ENCODE peak calls at places on chromosomes 11 and 22, in nine cellular contexts. N, X, C, F, J, P, E, G and H are unnamed samples.

GRCh38 chr11:128453444-128454336 is 133.7 kb downstream of the ETS1 start:
- DNase-seq in X (no peak), P (no peak), E (no peak), N (no peak), G (no peak), C (no peak), J (no peak), F (no peak), H (peak)

GRCh38 chr11:72591785-72592490 is 82.3 kb downstream of the PDE2A start:
- DNase-seq in G (no peak), P (no peak), N (no peak), E (no peak), F (no peak), X (no peak), J (no peak), C (no peak), H (no peak)

GRCh38 chr11:77151804-77152513 is 23.9 kb downstream of the MYO7A start:
- DNase-seq in F (peak), P (peak), C (no peak), E (no peak), N (no peak), G (no peak), J (no peak), X (no peak), H (no peak)

GRCh38 chr11:3368199-3368598 is 10.7 kb downstream of the ZNF195 start:
- DNase-seq in P (no peak), C (no peak), X (no peak), J (no peak), F (no peak), E (no peak), G (no peak), N (no peak), H (no peak)

GRCh38 chr11:65858354-65859133 is 564 bp upstream of the CFL1 start:
- DNase-seq in F (no peak), P (no peak), J (peak), E (no peak), G (no peak), C (no peak), N (no peak), X (no peak), H (no peak)

GRCh38 chr22:19598054-19598855 is 74.0 kb upstream of the CLDN5 start:
- DNase-seq in X (no peak), J (peak), P (no peak), E (peak), G (no peak), C (no peak), N (no peak), F (no peak), H (no peak)

GRCh38 chr22:24482586-24482985 is 12.5 kb upstream of the UPB1 start:
- DNase-seq in P (no peak), X (no peak), E (no peak), F (peak), G (no peak), J (no peak), C (no peak), N (no peak), H (no peak)

GRCh38 chr11:123441161-123441560 is 11.1 kb downstream of the GRAMD1B start:
- DNase-seq in F (no peak), J (no peak), C (no peak), X (no peak), E (no peak), P (no peak), N (no peak), G (no peak), H (no peak)

GRCh38 chr22:45083659-45084305 is 74.0 kb upstream of the PHF21B start:
- DNase-seq in J (no peak), P (no peak), G (no peak), F (no peak), X (no peak), E (no peak), N (no peak), C (no peak), H (no peak)

GRCh38 chr11:47467372-47467771 is 18.4 kb upstream of the RAPSN start:
- DNase-seq in C (no peak), J (peak), F (no peak), X (no peak), G (no peak), E (no peak), N (no peak), P (no peak), H (peak)

GRCh38 chr11:47466201-47466600 is 17.3 kb upstream of the RAPSN start:
- DNase-seq in E (no peak), F (no peak), C (no peak), J (no peak), N (no peak), P (no peak), G (no peak), X (no peak), H (no peak)

GRCh38 chr11:47468598-47469214 is 19.8 kb upstream of the RAPSN start:
- DNase-seq in X (no peak), E (no peak), P (no peak), N (no peak), G (no peak), J (peak), F (no peak), C (no peak), H (no peak)

GRCh38 chr11:47464479-47464878 is 15.5 kb upstream of the RAPSN start:
- DNase-seq in J (peak), G (no peak), P (no peak), C (no peak), X (no peak), F (no peak), E (no peak), N (peak), H (no peak)

DNA sequence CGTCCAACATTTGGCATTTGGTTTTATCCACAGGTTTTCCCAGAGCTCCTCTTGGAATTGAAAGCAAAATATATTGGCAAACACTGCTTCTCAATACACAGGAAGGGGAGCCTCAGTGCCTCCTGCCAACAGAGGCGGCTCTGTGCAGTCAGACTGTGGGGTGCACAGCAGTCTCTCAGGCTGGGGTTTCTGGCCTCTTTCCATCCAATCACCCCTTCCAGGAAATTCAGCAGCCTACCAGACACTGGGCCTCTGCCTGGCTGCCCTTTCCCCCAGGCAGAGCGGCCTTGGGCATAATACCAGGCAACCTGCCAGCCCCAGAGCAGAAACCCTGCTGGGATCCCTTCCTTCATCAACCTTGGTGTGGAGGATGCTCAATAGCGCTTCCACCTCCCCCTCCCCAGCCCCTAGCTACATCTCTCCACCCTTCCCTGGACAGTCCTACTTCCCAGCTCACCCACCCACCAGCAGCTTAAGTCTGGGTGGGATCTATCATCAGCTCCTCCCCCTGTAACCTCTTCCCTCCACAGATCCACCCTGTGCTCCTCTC is 17.8 kb upstream of the RAPSN start:
- DNase-seq in P (no peak), C (no peak), F (no peak), E (no peak), J (peak), X (no peak), N (peak), G (no peak), H (no peak)
- TF ChIP-seq POLR2AphosphoS5 in P (no peak), C (no peak), F (no peak), E (no peak), J (peak), X (no peak), N (no peak), G (no peak), H (no peak)

GRCh38 chr22:28915969-28916368 is 32.6 kb downstream of the ZNRF3 start:
- DNase-seq in N (no peak), G (no peak), C (no peak), X (no peak), J (no peak), F (no peak), P (no peak), E (no peak), H (no peak)

GRCh38 chr22:28922540-28923244 is 39.3 kb downstream of the ZNRF3 start:
- DNase-seq in F (no peak), J (no peak), C (no peak), P (no peak), X (no peak), G (no peak), N (no peak), E (no peak), H (no peak)

GRCh38 chr22:28920757-28921584 is 37.6 kb downstream of the ZNRF3 start:
- DNase-seq in E (no peak), J (no peak), F (no peak), P (peak), G (no peak), X (no peak), N (peak), C (no peak), H (no peak)

GRCh38 chr22:28921585-28921879 is 38.2 kb downstream of the ZNRF3 start:
- DNase-seq in G (no peak), N (no peak), J (no peak), E (no peak), X (no peak), C (no peak), F (no peak), P (no peak), H (no peak)

DNA sequence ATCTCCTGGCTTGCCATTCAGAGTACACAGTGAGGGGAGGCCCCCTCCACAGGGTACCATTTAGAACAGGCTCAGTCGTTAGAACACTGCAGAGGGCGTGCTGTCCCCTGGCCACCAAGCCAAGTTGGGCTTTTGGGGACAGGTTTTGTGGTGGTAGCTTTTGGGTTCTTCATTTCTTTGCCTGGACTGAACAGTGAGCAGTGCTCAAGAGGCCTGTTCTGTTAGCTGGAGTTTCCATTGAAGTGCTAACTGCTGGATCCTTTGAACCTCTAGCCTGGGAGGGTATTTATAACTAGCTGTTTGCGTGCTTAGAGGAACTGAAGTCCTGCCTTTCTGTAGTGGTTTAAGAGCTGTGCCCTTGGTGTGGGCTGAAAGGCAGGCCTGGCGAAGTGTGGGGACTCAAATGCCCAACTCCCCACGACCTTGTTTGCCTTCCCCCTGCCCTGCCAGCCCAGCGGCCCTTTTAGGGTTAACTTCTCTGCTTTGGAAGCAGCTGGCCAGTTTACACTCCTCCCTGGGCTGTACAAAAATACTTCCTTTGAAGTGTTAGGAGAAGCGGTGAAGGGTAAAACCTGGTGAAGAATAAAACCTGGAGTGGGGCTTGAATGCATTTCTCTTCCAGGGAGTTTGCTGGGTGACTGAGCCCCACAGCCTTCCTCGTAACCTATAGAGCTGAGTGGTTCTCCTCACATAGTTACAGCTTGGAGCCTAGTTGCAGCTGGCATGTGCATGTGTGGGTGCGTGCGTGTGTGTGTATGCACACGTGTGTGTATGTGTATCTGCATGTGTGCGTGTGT is 34.6 kb downstream of the ZNRF3 start:
- DNase-seq in G (peak), F (no peak), N (peak), E (peak), C (no peak), X (no peak), J (no peak), P (no peak), H (no peak)
- TF ChIP-seq POLR2AphosphoS5 in G (no peak), F (no peak), N (no peak), E (peak), C (no peak), X (no peak), J (no peak), P (no peak), H (peak)

GRCh38 chr22:39243443-39244072 is 1.2 kb downstream of the PDGFB start:
- DNase-seq in E (no peak), G (no peak), N (peak), J (no peak), C (no peak), X (no peak), P (no peak), F (no peak), H (peak)

GRCh38 chr22:39242809-39243442 is 1.9 kb downstream of the PDGFB start:
- DNase-seq in C (no peak), P (no peak), F (no peak), N (peak), G (no peak), X (no peak), J (no peak), E (no peak), H (peak)

GRCh38 chr22:39240841-39241631 is 3.7 kb downstream of the PDGFB start:
- DNase-seq in J (no peak), N (no peak), P (no peak), C (no peak), G (peak), X (no peak), F (no peak), E (peak), H (peak)

GRCh38 chr22:39241632-39242388 is 3.0 kb downstream of the PDGFB start:
- DNase-seq in C (no peak), J (no peak), F (no peak), X (no peak), P (no peak), G (no peak), N (no peak), E (no peak), H (no peak)

DNA sequence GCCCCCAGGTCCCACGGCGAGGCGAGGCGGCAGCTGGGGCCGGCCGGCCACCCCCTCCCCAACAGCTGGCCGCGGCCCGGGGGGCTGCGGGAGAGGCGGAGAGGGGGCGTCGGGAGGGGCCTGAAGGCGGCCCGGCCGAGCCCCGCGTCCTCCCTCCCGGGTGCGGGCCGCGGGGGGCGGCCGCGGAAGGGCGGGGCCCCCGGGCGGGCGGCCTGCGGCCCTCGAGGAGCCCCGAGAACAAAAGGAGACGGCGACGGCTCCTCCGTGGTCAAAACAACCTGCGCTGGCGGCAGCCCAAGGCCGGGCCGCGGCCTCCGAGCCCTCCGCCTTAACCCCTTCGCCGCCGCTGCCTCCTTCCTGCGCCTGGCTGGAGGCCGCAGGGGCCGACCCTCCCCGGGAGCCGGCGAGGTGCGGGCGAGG is 2.4 kb downstream of the PDGFB start:
- DNase-seq in J (no peak), X (no peak), F (no peak), C (no peak), G (no peak), N (peak), P (no peak), E (no peak), H (no peak)
- TF ChIP-seq POLR2AphosphoS5 in J (no peak), X (no peak), F (no peak), C (no peak), G (no peak), N (no peak), P (no peak), E (peak), H (no peak)

GRCh38 chr11:64484308-64485061 is 106.5 kb upstream of the SLC22A12 start:
- DNase-seq in E (no peak), C (no peak), F (no peak), P (no peak), J (no peak), G (no peak), N (no peak), X (no peak), H (no peak)
- TF ChIP-seq POLR2AphosphoS5 in E (no peak), C (no peak), F (no peak), P (no peak), J (no peak), G (no peak), N (no peak), X (no peak), H (no peak)

DNA sequence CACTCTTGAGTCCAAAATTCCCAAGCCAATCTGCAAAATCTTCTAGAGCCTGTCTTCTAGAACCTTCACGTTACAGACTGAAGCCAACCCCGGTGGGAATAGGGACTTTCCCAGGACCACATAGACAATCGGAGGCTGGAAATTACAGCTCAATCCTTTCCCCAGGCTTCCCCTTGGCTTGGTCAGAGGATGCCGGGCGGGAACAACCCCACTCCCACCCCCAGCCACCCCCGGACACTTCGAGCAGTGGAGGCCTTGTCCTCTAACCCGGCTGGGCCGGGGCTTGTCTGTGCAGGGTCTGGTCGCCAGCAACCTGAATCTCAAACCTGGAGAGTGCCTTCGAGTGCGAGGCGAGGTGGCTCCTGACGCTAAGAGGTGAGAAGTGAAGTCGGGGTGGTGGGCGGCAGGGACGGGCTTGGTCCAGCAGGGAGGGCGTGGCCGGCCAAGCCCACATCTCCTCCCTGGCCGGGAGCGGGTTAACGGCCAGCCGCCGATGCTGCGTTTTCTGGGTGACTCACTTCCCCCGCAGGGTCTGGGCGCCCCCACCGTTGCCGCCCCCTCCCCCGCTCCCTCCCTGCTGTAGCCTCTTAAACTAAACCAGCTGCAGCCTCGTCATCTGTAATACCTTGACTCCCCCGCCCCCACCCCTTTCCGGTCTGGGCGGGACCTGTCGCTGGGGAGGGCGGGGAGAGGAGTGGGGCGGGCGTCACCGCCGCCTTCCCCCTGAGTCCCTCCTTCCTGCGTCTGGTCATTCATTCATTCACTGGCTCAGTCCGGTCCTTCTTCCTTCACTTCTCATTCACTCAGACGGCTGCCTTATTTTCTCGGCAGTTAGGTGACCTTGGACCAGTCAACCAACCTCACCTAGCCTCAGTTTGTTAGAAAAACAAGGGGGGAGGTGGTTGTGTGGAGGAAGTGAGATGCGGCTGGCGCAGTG is 1.5 kb downstream of the LGALS1 start:
- DNase-seq in X (peak), N (peak), J (peak), C (peak), F (peak), G (peak), P (no peak), E (peak), H (peak)
- TF ChIP-seq POLR2AphosphoS5 in X (no peak), N (peak), J (peak), C (peak), F (peak), G (peak), P (peak), E (peak), H (peak)

GRCh38 chr11:102320679-102321078 is 3.4 kb downstream of the BIRC3 start:
- DNase-seq in G (no peak), P (no peak), E (no peak), J (no peak), F (no peak), N (no peak), X (no peak), C (no peak), H (no peak)
- TF ChIP-seq POLR2AphosphoS5 in G (no peak), P (no peak), E (peak), J (no peak), F (no peak), N (no peak), X (no peak), C (no peak), H (peak)

GRCh38 chr11:15806217-15806616 is 550.1 kb downstream of the SOX6 start:
- DNase-seq in F (no peak), X (no peak), G (no peak), E (no peak), P (no peak), C (no peak), N (no peak), J (no peak), H (no peak)

GRCh38 chr11:15810581-15810980 is 545.8 kb downstream of the SOX6 start:
- DNase-seq in N (no peak), P (no peak), C (no peak), E (no peak), G (no peak), X (no peak), J (no peak), F (no peak), H (no peak)

GRCh38 chr11:15805726-15806125 is 550.6 kb downstream of the SOX6 start:
- DNase-seq in J (no peak), C (no peak), N (no peak), E (no peak), F (no peak), X (no peak), P (no peak), G (no peak), H (no peak)

GRCh38 chr11:15810079-15810478 is 546.3 kb downstream of the SOX6 start:
- DNase-seq in N (no peak), P (no peak), X (no peak), J (no peak), G (no peak), C (no peak), F (no peak), E (no peak), H (no peak)

DNA sequence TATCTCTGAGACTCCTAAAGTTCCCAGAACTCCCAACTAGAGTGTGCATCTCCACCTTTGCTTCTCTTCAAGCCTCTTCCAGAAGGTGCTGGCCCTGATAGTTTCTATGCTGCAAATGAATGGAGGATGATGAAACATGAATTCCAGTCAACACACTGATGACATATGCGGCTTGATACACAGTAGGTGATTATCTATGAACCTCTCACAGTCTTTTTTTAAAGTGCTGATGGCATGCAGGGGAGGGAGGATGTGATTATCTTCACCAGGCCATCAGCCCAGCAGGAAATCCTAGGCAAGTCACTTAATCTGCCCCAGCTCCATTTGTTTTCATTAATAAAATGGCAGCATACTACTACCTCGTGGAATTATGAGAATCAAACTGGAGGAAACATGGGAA is 548.5 kb downstream of the SOX6 start:
- DNase-seq in P (no peak), N (no peak), X (no peak), E (no peak), F (no peak), J (no peak), C (no peak), G (no peak), H (no peak)
- TF ChIP-seq POLR2AphosphoS5 in P (no peak), N (no peak), X (no peak), E (no peak), F (no peak), J (no peak), C (no peak), G (no peak), H (no peak)